ENCODE peak calls at places on chromosome 4, in seven cellular contexts. A, O, E, F, D, Z and L are unnamed samples.

GRCh38 chr4:104393649-104394048 is 101.0 kb downstream of the CXXC4 start:
- DNase-seq in A (no peak), O (no peak), E (no peak), F (no peak), D (no peak), Z (peak), L (no peak)

GRCh38 chr4:95549246-95550138 is 719 bp upstream of the UNC5C start:
- DNase-seq in A (peak), O (peak), E (no peak), F (peak), D (no peak), Z (peak), L (peak)

GRCh38 chr4:67286724-67287123 is 258.6 kb downstream of the CENPC start:
- DNase-seq in A (no peak), O (no peak), E (no peak), F (no peak), D (no peak), Z (no peak), L (no peak)

GRCh38 chr4:97395980-97396562 is 747.2 kb downstream of the STPG2 start:
- DNase-seq in A (no peak), O (no peak), E (no peak), F (no peak), D (no peak), Z (no peak), L (no peak)

GRCh38 chr4:121227254-121227867 is 63.2 kb upstream of the TNIP3 start:
- DNase-seq in A (no peak), O (no peak), E (no peak), F (no peak), D (no peak), Z (no peak), L (no peak)

GRCh38 chr4:27666943-27667342 is 806.3 kb downstream of the STIM2 start:
- DNase-seq in A (no peak), O (peak), E (no peak), F (peak), D (no peak), Z (peak), L (no peak)

GRCh38 chr4:6568689-6569332 is 6.2 kb upstream of the MAN2B2 start:
- DNase-seq in A (no peak), O (peak), E (no peak), F (no peak), D (no peak), Z (peak), L (peak)

GRCh38 chr4:184695178-184695896 is 38.6 kb downstream of the CENPU start:
- DNase-seq in A (no peak), O (peak), E (no peak), F (no peak), D (no peak), Z (no peak), L (peak)

GRCh38 chr4:95499176-95499760 is 49.5 kb downstream of the UNC5C start:
- DNase-seq in A (no peak), O (no peak), E (no peak), F (no peak), D (no peak), Z (no peak), L (no peak)

GRCh38 chr4:54527532-54527931 is 130.2 kb upstream of the KIT start:
- DNase-seq in A (no peak), O (no peak), E (no peak), F (no peak), D (no peak), Z (no peak), L (no peak)

GRCh38 chr4:22434895-22435294 is 81.0 kb downstream of the ADGRA3 start:
- DNase-seq in A (peak), O (peak), E (no peak), F (peak), D (no peak), Z (peak), L (peak)

GRCh38 chr4:153518001-153518400 is 51.8 kb downstream of the TMEM131L start:
- DNase-seq in A (no peak), O (no peak), E (no peak), F (no peak), D (no peak), Z (no peak), L (peak)

GRCh38 chr4:166045457-166045856 is 172.4 kb downstream of the TLL1 start:
- DNase-seq in A (no peak), O (no peak), E (no peak), F (no peak), D (no peak), Z (no peak), L (no peak)

GRCh38 chr4:113784497-113785254 is 23.1 kb upstream of the CAMK2D start:
- DNase-seq in A (no peak), O (peak), E (no peak), F (no peak), D (no peak), Z (no peak), L (peak)

GRCh38 chr4:10006236-10006603 is 15.1 kb downstream of the SLC2A9 start:
- DNase-seq in A (no peak), O (no peak), E (peak), F (no peak), D (no peak), Z (no peak), L (no peak)

GRCh38 chr4:8904666-8905065 is 33.0 kb upstream of the HMX1 start:
- DNase-seq in A (no peak), O (no peak), E (no peak), F (no peak), D (no peak), Z (no peak), L (no peak)

GRCh38 chr4:113300384-113301011 is 251.0 kb downstream of the ANK2 start:
- DNase-seq in A (no peak), O (peak), E (no peak), F (no peak), D (no peak), Z (peak), L (peak)

GRCh38 chr4:24003926-24004325 is 114.1 kb upstream of the PPARGC1A start:
- DNase-seq in A (no peak), O (peak), E (no peak), F (no peak), D (no peak), Z (peak), L (peak)

GRCh38 chr4:8544741-8545438 is 35.3 kb upstream of the GPR78 start:
- DNase-seq in A (no peak), O (peak), E (peak), F (no peak), D (no peak), Z (no peak), L (no peak)

GRCh38 chr4:132483-132882 is 8.2 kb downstream of the ZNF718 start:
- DNase-seq in A (no peak), O (no peak), E (no peak), F (no peak), D (no peak), Z (no peak), L (no peak)

GRCh38 chr4:80989921-80990544 is 40.5 kb upstream of the BMP3 start:
- DNase-seq in A (peak), O (peak), E (peak), F (no peak), D (peak), Z (peak), L (peak)

GRCh38 chr4:101010987-101011386 is 336.3 kb downstream of the PPP3CA start:
- DNase-seq in A (no peak), O (no peak), E (no peak), F (no peak), D (no peak), Z (no peak), L (no peak)

GRCh38 chr4:81635128-81635527 is 163.4 kb upstream of the RASGEF1B start:
- DNase-seq in A (no peak), O (no peak), E (no peak), F (no peak), D (no peak), Z (no peak), L (no peak)

GRCh38 chr4:40055379-40055872 is 1.2 kb upstream of the N4BP2 start:
- DNase-seq in A (peak), O (no peak), E (peak), F (no peak), D (no peak), Z (no peak), L (no peak)

GRCh38 chr4:54091637-54092404 is 8.1 kb upstream of the GSX2 start:
- DNase-seq in A (no peak), O (peak), E (peak), F (peak), D (no peak), Z (no peak), L (peak)

GRCh38 chr4:143375326-143376073 is 38.8 kb downstream of the GAB1 start:
- DNase-seq in A (no peak), O (peak), E (no peak), F (peak), D (no peak), Z (peak), L (no peak)

GRCh38 chr4:104421576-104421975 is 73.1 kb downstream of the CXXC4 start:
- DNase-seq in A (no peak), O (peak), E (peak), F (no peak), D (no peak), Z (peak), L (no peak)

GRCh38 chr4:6038711-6039110 is 20.5 kb upstream of the C4orf50 start:
- DNase-seq in A (no peak), O (no peak), E (no peak), F (no peak), D (no peak), Z (no peak), L (no peak)

GRCh38 chr4:109209647-109210046 is 92.8 kb downstream of the COL25A1 start:
- DNase-seq in A (no peak), O (no peak), E (no peak), F (no peak), D (no peak), Z (no peak), L (no peak)

GRCh38 chr4:150297861-150298474 is 219.7 kb downstream of the DCLK2 start:
- DNase-seq in A (peak), O (peak), E (peak), F (no peak), D (no peak), Z (peak), L (peak)

GRCh38 chr4:112938461-112939058 is 110.9 kb upstream of the ANK2 start:
- DNase-seq in A (peak), O (peak), E (no peak), F (no peak), D (no peak), Z (peak), L (peak)

GRCh38 chr4:72767903-72768817 is 199.1 kb upstream of the ADAMTS3 start:
- DNase-seq in A (no peak), O (peak), E (no peak), F (no peak), D (no peak), Z (peak), L (peak)

GRCh38 chr4:145231906-145232700 is 51.7 kb upstream of the OTUD4 start:
- DNase-seq in A (no peak), O (no peak), E (no peak), F (no peak), D (no peak), Z (no peak), L (peak)

DNA sequence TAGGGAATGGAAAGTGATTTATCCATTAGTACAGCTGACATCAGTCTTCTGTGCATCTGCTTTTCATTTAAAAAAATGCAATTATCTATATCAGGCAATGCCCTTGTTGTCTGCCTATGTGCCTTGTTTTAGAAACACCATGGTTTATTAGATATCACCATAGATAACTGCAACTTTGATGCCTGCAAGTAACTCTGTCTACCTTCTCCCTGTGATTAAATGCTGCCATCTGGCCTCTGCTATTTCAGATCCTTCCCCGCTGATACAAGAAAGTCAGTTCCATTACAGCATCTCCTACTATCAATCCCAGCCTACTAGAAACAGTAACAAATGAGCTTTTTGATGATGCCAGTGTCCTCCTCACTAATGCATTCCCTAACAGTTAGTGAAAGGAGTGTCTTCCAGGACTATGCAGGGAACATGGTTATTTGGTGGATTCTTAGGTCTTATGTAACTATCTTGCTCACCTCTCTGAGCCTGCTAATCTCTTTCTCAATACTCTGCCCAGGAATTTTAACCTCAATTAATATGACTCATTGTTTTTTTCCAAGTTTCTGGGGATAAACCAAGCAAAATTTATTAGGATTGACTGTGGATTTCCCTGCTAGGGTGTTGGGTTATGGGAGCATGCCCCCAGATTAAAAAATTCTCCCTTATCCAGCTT is 444.9 kb downstream of the RAPGEF2 start:
- DNase-seq in A (no peak), O (no peak), E (no peak), F (no peak), D (no peak), Z (no peak), L (no peak)
- H2BK120ac ChIP-seq in A (no peak), O (no peak), E (no peak), F (no peak), D (no peak), Z (no peak), L (no peak)

DNA sequence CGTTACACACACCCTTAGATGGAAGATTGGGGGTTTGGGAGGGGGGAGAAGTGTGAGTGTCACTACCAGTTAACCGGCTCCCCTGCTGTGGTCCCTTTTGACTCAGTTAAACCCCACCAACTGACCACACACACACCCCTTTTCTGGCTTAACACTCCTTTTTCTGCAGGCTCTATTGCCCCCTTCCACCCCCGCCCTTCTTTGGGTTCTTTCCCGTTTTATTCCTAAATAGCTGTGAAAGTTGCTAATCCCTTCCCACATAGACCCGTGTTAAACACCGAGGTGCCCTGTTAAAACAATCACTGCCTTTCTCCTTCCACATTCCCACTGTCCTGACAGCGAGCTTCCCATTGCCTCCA is 3.7 kb upstream of the NR3C2 start:
- DNase-seq in A (peak), O (no peak), E (no peak), F (no peak), D (no peak), Z (peak), L (no peak)
- H2BK120ac ChIP-seq in A (no peak), O (no peak), E (no peak), F (no peak), D (no peak), Z (no peak), L (no peak)

DNA sequence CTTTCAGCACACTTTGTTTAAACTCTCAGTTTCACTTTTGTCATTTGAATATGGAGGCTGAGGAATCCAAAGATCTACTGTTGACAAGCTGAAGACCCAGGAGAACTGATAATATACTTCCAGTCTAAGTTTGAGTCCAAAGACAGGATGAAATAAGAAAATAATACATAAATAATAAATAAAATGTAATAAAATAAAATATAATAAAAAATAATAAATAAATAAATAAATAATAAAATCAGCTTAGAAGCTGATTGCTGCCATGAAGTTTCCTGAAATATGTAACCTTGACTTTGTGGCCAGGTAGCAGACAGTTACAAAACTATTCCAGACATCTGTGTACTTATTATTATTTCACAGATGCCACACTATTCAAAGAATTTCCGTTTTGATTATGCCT is 55.0 kb downstream of the NPY2R start:
- DNase-seq in A (no peak), O (no peak), E (no peak), F (no peak), D (no peak), Z (no peak), L (no peak)
- H2BK120ac ChIP-seq in A (no peak), O (no peak), E (no peak), F (no peak), D (no peak), Z (no peak), L (no peak)

GRCh38 chr4:41160856-41161255 is 53.5 kb downstream of the APBB2 start:
- DNase-seq in A (no peak), O (peak), E (no peak), F (no peak), D (no peak), Z (no peak), L (peak)

GRCh38 chr4:41167191-41167590 is 47.2 kb downstream of the APBB2 start:
- DNase-seq in A (no peak), O (no peak), E (no peak), F (no peak), D (no peak), Z (no peak), L (no peak)

GRCh38 chr4:41160010-41160789 is 54.1 kb downstream of the APBB2 start:
- DNase-seq in A (no peak), O (peak), E (peak), F (peak), D (peak), Z (peak), L (peak)

GRCh38 chr4:41161355-41161754 is 53.0 kb downstream of the APBB2 start:
- DNase-seq in A (no peak), O (no peak), E (no peak), F (no peak), D (no peak), Z (no peak), L (no peak)

GRCh38 chr4:41164405-41164804 is 49.9 kb downstream of the APBB2 start:
- DNase-seq in A (no peak), O (no peak), E (no peak), F (no peak), D (no peak), Z (no peak), L (no peak)
- H2BK120ac ChIP-seq in A (no peak), O (no peak), E (no peak), F (no peak), D (no peak), Z (no peak), L (no peak)

GRCh38 chr4:13983189-13983790 is 355.8 kb upstream of the BOD1L1 start:
- DNase-seq in A (no peak), O (no peak), E (no peak), F (no peak), D (no peak), Z (no peak), L (no peak)

GRCh38 chr4:13982008-13982407 is 354.5 kb upstream of the BOD1L1 start:
- DNase-seq in A (no peak), O (no peak), E (no peak), F (no peak), D (no peak), Z (no peak), L (no peak)

GRCh38 chr4:13984996-13985780 is 357.7 kb upstream of the BOD1L1 start:
- DNase-seq in A (no peak), O (no peak), E (no peak), F (no peak), D (no peak), Z (no peak), L (peak)

GRCh38 chr4:13977755-13978154 is 350.2 kb upstream of the BOD1L1 start:
- DNase-seq in A (no peak), O (no peak), E (no peak), F (no peak), D (no peak), Z (no peak), L (peak)

DNA sequence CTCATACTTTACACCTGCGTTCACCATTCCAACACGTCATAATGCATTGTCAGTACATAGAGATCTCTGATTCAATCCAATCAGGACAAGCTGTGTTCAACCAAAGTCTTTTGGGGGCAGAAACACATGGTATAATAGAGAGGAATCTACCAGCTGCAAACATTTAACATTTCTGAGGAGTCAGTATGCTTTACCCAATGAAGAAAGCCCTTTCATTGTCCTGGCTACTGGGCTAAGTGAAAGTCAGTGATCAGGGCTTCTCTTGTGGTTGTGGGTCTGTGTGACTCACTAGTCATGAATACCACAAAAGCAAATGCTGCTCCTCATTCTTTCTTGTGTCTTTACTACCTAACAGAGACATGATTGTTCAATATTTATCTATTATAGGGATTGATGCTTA is 352.8 kb upstream of the BOD1L1 start:
- DNase-seq in A (no peak), O (peak), E (no peak), F (no peak), D (no peak), Z (no peak), L (peak)
- H2BK120ac ChIP-seq in A (no peak), O (no peak), E (no peak), F (no peak), D (no peak), Z (no peak), L (no peak)

DNA sequence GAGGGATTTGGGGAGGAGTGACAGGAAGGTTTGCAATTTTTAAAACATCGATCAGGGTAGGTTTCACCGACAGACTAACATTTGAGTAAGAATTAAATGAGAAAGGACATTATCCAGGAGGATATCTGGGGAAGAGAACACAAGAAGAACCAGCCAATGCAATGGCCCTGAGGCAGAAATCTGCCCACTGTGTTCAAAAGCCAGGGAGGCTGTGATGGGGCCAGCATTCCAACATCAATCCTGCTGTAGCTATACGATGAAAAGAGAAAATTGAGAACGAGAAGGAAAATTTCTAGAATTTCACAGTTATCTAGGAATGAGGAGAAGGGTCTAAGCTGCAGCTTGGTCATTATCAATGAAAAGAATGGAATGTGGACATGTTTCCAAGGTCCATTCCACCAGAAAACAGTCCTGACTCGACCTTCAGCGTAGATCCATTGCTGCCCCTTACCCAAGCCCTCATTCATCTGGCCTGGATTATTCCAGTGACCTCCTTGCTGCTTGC is 84.4 kb downstream of the APBB2 start:
- DNase-seq in A (no peak), O (no peak), E (peak), F (no peak), D (no peak), Z (no peak), L (no peak)
- H2BK120ac ChIP-seq in A (no peak), O (no peak), E (no peak), F (no peak), D (no peak), Z (no peak), L (no peak)

GRCh38 chr4:174669278-174669677 is 147.0 kb upstream of the HPGD start:
- DNase-seq in A (no peak), O (peak), E (peak), F (no peak), D (no peak), Z (no peak), L (peak)
- H2BK120ac ChIP-seq in A (no peak), O (no peak), E (no peak), F (no peak), D (no peak), Z (no peak), L (no peak)

DNA sequence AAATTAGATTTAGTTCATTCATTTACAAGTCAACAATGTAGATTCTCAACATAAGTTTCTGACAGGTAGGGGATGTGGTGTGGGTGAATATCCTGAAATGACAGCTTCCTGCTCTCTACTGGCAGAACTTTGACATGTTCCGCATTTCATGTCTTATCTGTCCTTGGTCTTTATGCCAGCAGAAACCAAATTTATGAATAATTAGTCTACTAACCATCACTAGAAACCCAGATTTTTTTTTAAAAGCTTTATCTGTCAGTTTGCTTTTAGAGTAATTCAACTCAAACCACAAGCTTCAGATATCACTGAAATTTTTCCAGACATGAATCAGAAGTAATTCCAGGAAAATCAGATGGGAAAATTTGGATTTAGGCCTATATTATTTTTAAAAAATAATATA is 17.9 kb downstream of the COQ2 start:
- DNase-seq in A (no peak), O (no peak), E (no peak), F (no peak), D (no peak), Z (no peak), L (no peak)
- H2BK120ac ChIP-seq in A (no peak), O (no peak), E (no peak), F (no peak), D (no peak), Z (no peak), L (no peak)